ENCODE peak calls at places on chromosomes 12 and 14, in four cellular contexts. B, C, V and G are unnamed samples.

GRCh38 chr14:37594238-37594915 is 672 bp downstream of the FOXA1 start:
- DNase-seq in B (peak), C (peak), V (peak), G (peak)

GRCh38 chr12:17076335-17076734 is 470.4 kb upstream of the LMO3 start:
- DNase-seq in B (no peak), C (no peak), V (no peak), G (peak)

GRCh38 chr14:21990116-21990515 is 316.5 kb upstream of the OR4E1 start:
- DNase-seq in B (no peak), C (no peak), V (no peak), G (peak)

GRCh38 chr12:88207921-88208640 is 66.0 kb downstream of the TMTC3 start:
- DNase-seq in B (peak), C (no peak), V (peak), G (peak)

GRCh38 chr12:3602488-3602887 is 111.5 kb downstream of the PRMT8 start:
- DNase-seq in B (no peak), C (no peak), V (no peak), G (no peak)

GRCh38 chr12:120798696-120799095 is 73.1 kb downstream of the ACADS start:
- DNase-seq in B (no peak), C (no peak), V (no peak), G (no peak)

GRCh38 chr12:113900711-113901110 is 65.4 kb downstream of the RBM19 start:
- DNase-seq in B (no peak), C (no peak), V (no peak), G (peak)

GRCh38 chr12:132388379-132389015 is 59.1 kb upstream of the GALNT9 start:
- DNase-seq in B (no peak), C (peak), V (no peak), G (no peak)

GRCh38 chr14:89444044-89444443 is 27.0 kb upstream of the FOXN3 start:
- DNase-seq in B (no peak), C (no peak), V (no peak), G (no peak)

GRCh38 chr14:52400846-52401245 is 86.7 kb downstream of the PTGER2 start:
- DNase-seq in B (no peak), C (no peak), V (no peak), G (no peak)

GRCh38 chr14:52402812-52403526 is 88.9 kb downstream of the PTGER2 start:
- DNase-seq in B (no peak), C (no peak), V (peak), G (peak)

GRCh38 chr14:52399104-52399503 is 85.0 kb downstream of the PTGER2 start:
- DNase-seq in B (no peak), C (no peak), V (no peak), G (no peak)

GRCh38 chr14:52397844-52398243 is 83.7 kb downstream of the PTGER2 start:
- DNase-seq in B (no peak), C (no peak), V (peak), G (no peak)

DNA sequence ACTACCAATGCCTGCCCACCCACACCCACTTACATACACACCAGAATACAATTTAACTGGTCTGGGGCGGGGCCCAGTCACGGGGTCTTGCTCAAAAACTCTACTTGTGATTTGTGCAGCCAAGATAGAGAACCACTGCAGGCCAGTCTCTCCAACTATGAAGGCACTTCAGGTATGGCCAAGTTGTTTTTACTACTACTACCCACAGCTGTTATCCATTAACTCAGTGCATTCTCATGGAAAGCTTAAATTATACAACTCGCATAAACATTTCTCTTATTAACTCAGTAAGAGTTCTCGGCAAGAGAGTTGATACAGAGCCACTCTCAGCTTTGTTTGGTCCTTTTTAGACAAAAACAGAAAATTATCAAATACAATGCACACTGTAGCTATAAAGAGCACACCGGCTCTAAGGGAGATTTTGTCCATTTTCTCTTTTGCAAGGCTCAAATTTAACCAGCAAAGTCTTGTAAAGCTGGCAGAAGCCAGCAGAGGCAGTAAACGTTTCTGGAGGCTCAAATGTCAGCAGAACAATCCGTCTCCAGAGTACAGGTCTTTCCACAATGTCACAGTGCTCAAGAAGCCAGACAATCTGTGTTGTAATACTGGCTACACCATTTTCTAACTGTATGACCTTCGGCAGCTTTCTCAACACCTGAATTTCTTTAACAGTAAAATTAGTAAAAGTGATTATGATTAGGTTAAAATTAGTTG is 85.9 kb downstream of the PTGER2 start:
- DNase-seq in B (no peak), C (no peak), V (peak), G (peak)
- TF ChIP-seq CTCF in B (peak), C (no peak), V (peak), G (no peak)

DNA sequence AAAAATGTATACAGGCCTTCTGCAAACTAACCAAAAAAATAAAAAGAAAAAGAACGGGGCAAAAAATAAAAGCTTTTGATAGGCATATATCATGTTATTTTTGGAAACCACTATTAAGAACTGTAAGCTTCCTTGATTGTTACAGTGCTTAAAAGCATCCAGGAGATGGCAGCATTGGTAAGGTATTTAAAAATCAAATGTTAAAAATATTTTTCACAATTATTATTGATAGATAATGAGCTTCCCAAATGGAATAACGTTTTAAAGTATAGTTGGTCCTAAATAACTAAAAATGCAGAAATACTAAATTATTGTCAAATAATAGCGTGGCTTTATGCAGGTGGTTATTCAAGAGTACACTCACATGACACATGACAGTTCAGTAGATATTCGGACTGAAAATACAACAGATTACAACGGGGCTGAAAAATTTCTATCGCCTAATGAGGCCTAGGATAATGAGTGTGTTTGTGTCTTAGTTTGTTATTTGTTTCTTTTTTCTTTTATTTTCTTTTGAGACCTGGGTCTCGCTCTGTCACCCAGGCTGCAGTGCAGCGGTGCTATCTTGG is 127.2 kb upstream of the ATF7IP start:
- DNase-seq in B (no peak), C (no peak), V (peak), G (peak)
- H3K4me3 ChIP-seq in B (no peak), C (no peak), V (no peak), G (no peak)

GRCh38 chr12:51822261-51822616 is 26.3 kb downstream of the FIGNL2 start:
- DNase-seq in B (no peak), C (no peak), V (no peak), G (no peak)

GRCh38 chr12:51819851-51820720 is 28.4 kb downstream of the FIGNL2 start:
- DNase-seq in B (no peak), C (no peak), V (no peak), G (no peak)

GRCh38 chr12:51821423-51822260 is 26.9 kb downstream of the FIGNL2 start:
- DNase-seq in B (no peak), C (no peak), V (no peak), G (no peak)

GRCh38 chr12:51822956-51823355 is 25.6 kb downstream of the FIGNL2 start:
- DNase-seq in B (no peak), C (no peak), V (no peak), G (no peak)

DNA sequence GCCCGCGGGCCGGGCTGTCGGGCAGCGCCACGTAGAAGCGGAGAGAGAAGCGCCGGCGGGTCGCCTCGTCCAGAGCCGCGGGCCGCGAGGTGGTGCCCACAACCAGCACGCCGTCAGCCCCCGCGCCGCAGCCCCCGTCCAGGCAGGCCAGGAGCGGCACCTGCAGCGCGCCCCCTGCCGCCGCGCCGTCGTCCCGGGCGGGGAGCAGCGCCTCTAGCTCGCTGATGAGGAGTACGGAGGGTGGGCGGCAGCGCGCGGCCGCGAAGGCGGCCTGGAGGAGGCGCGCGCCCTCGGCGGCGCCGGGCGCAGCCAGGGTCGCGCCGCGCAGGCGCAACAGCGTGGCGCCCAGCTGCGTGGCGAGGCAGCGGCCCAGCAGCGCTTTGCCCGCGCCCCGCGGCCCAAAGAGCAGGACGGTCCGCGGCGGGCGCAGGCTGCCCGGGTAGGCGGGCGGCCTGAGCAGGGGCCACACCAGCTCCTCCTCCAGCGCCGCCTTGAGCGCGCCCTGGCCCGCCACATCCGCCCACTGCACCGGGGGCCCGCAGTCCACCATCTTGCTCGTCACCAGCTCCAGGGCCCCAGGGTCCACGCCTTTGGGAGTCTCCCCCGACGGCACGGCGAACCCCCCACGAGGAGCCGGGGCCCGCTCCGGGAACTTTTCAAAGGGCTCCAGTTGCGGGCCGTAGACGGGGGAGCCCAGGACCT is 27.6 kb downstream of the FIGNL2 start:
- DNase-seq in B (no peak), C (no peak), V (peak), G (no peak)
- TF ChIP-seq CTCF in B (no peak), C (no peak), V (peak), G (peak)

GRCh38 chr14:100586153-100586519 is 1.1 kb downstream of the BEGAIN start:
- DNase-seq in B (no peak), C (peak), V (no peak), G (no peak)

GRCh38 chr14:100584056-100585031 is 2.9 kb downstream of the BEGAIN start:
- DNase-seq in B (no peak), C (peak), V (no peak), G (no peak)

GRCh38 chr14:100587248-100587762 is at the start of gene BEGAIN:
- DNase-seq in B (no peak), C (no peak), V (no peak), G (no peak)

GRCh38 chr14:100586520-100587247 is 533 bp downstream of the BEGAIN start:
- DNase-seq in B (peak), C (peak), V (no peak), G (peak)

GRCh38 chr14:100585448-100586152 is 1.6 kb downstream of the BEGAIN start:
- DNase-seq in B (no peak), C (peak), V (no peak), G (no peak)
- H3K4me3 ChIP-seq in B (peak), C (no peak), V (no peak), G (no peak)

GRCh38 chr12:102735104-102735503 is 181.9 kb downstream of the PAH start:
- DNase-seq in B (no peak), C (no peak), V (no peak), G (no peak)

GRCh38 chr12:102741196-102741595 is 175.8 kb downstream of the PAH start:
- DNase-seq in B (no peak), C (no peak), V (no peak), G (no peak)

GRCh38 chr12:102736328-102736727 is 180.7 kb downstream of the PAH start:
- DNase-seq in B (no peak), C (no peak), V (no peak), G (no peak)

GRCh38 chr12:102740157-102741032 is 176.6 kb downstream of the PAH start:
- DNase-seq in B (peak), C (no peak), V (peak), G (peak)
- TF ChIP-seq CTCF in B (no peak), C (no peak), V (peak), G (no peak)